ENCODE peak calls at places on chromosomes 4 and X, in eight cellular contexts. B, M, G, W, C, Z, O and J are unnamed samples.

GRCh38 chrX:71107762-71108360 is 1.3 kb upstream of the CXorf65 start:
- DNase-seq in B (no peak), M (no peak), G (no peak), W (no peak), C (no peak), Z (no peak), O (no peak), J (no peak)

GRCh38 chr4:89551191-89551590 is 243.6 kb upstream of the GPRIN3 start:
- DNase-seq in B (no peak), M (no peak), G (no peak), W (no peak), C (no peak), Z (no peak), O (no peak), J (peak)

GRCh38 chrX:143940119-143940518 is 56.2 kb downstream of the UBE2NL start:
- DNase-seq in B (no peak), M (no peak), G (no peak), W (no peak), C (no peak), Z (no peak), O (no peak), J (no peak)

GRCh38 chr4:172786039-172786792 is 382.4 kb upstream of the GALNT7 start:
- DNase-seq in B (no peak), M (peak), G (no peak), W (peak), C (no peak), Z (no peak), O (no peak), J (peak)

GRCh38 chr4:7040760-7041159 is 2.4 kb upstream of the TADA2B start:
- DNase-seq in B (no peak), M (no peak), G (no peak), W (no peak), C (no peak), Z (no peak), O (no peak), J (no peak)

GRCh38 chr4:94974773-94975172 is 217.0 kb downstream of the BMPR1B start:
- DNase-seq in B (no peak), M (peak), G (no peak), W (peak), C (no peak), Z (peak), O (no peak), J (peak)

GRCh38 chr4:2321279-2322196 is 59.6 kb upstream of the MXD4 start:
- DNase-seq in B (no peak), M (no peak), G (no peak), W (no peak), C (no peak), Z (no peak), O (no peak), J (no peak)

GRCh38 chr4:63222466-63222865 is 1186.8 kb downstream of the TECRL start:
- DNase-seq in B (no peak), M (no peak), G (no peak), W (no peak), C (no peak), Z (no peak), O (no peak), J (no peak)

GRCh38 chrX:71627588-71628404 is 9.5 kb upstream of the CXCR3 start:
- DNase-seq in B (peak), M (no peak), G (no peak), W (no peak), C (no peak), Z (no peak), O (no peak), J (no peak)

GRCh38 chr4:168717852-168718251 is 221.0 kb downstream of the PALLD start:
- DNase-seq in B (no peak), M (peak), G (no peak), W (peak), C (no peak), Z (no peak), O (no peak), J (no peak)

GRCh38 chr4:174136013-174136412 is 147.5 kb downstream of the FBXO8 start:
- DNase-seq in B (no peak), M (no peak), G (peak), W (no peak), C (no peak), Z (no peak), O (peak), J (peak)

GRCh38 chrX:22575161-22575845 is 302.6 kb downstream of the CBLL2 start:
- DNase-seq in B (no peak), M (peak), G (no peak), W (peak), C (no peak), Z (no peak), O (no peak), J (peak)

GRCh38 chr4:178752954-178753525 is 1310.8 kb upstream of the AGA start:
- DNase-seq in B (no peak), M (peak), G (peak), W (no peak), C (no peak), Z (no peak), O (peak), J (no peak)

GRCh38 chrX:71619193-71619592 is 882 bp upstream of the CXCR3 start:
- DNase-seq in B (no peak), M (peak), G (no peak), W (no peak), C (no peak), Z (no peak), O (no peak), J (no peak)

GRCh38 chr4:73520821-73521220 is 39.3 kb downstream of the AFM start:
- DNase-seq in B (no peak), M (peak), G (peak), W (peak), C (no peak), Z (no peak), O (peak), J (peak)

GRCh38 chr4:6221851-6222760 is 21.8 kb upstream of the JAKMIP1 start:
- DNase-seq in B (no peak), M (peak), G (peak), W (no peak), C (peak), Z (no peak), O (peak), J (peak)

GRCh38 chr4:26248647-26249046 is 72.2 kb upstream of the RBPJ start:
- DNase-seq in B (no peak), M (peak), G (no peak), W (peak), C (no peak), Z (no peak), O (no peak), J (peak)

GRCh38 chr4:8905773-8906667 is 34.4 kb upstream of the HMX1 start:
- DNase-seq in B (no peak), M (no peak), G (no peak), W (no peak), C (no peak), Z (no peak), O (no peak), J (no peak)

GRCh38 chr4:28391877-28392276 is 1531.2 kb downstream of the STIM2 start:
- DNase-seq in B (no peak), M (peak), G (no peak), W (peak), C (no peak), Z (no peak), O (no peak), J (no peak)

GRCh38 chr4:24476209-24476781 is 108.1 kb downstream of the DHX15 start:
- DNase-seq in B (no peak), M (peak), G (peak), W (peak), C (no peak), Z (peak), O (no peak), J (peak)

GRCh38 chrX:150547511-150548115 is 20.8 kb upstream of the MTM1 start:
- DNase-seq in B (no peak), M (peak), G (peak), W (no peak), C (no peak), Z (peak), O (no peak), J (peak)

GRCh38 chrX:131944936-131945902 is 77.9 kb upstream of the STK26 start:
- DNase-seq in B (no peak), M (no peak), G (no peak), W (no peak), C (no peak), Z (no peak), O (no peak), J (peak)

GRCh38 chr4:156293657-156294297 is 340.1 kb upstream of the CTSO start:
- DNase-seq in B (no peak), M (peak), G (no peak), W (peak), C (no peak), Z (peak), O (no peak), J (peak)

GRCh38 chrX:43735957-43736356 is 79.9 kb downstream of the MAOA start:
- DNase-seq in B (no peak), M (no peak), G (no peak), W (no peak), C (no peak), Z (no peak), O (no peak), J (no peak)

GRCh38 chr4:74370912-74371311 is 6.0 kb downstream of the EREG start:
- DNase-seq in B (peak), M (peak), G (peak), W (peak), C (peak), Z (peak), O (peak), J (peak)

GRCh38 chr4:155822572-155822971 is 43.5 kb downstream of the ASIC5 start:
- DNase-seq in B (no peak), M (peak), G (no peak), W (peak), C (no peak), Z (no peak), O (no peak), J (peak)

GRCh38 chr4:112348488-112349158 is 51.5 kb downstream of the ALPK1 start:
- DNase-seq in B (peak), M (peak), G (peak), W (peak), C (peak), Z (peak), O (peak), J (peak)

GRCh38 chr4:94304365-94304971 is 38.2 kb downstream of the HPGDS start:
- DNase-seq in B (peak), M (peak), G (peak), W (peak), C (peak), Z (peak), O (peak), J (peak)

GRCh38 chr4:108646706-108647105 is 3.7 kb upstream of the OSTC start:
- DNase-seq in B (no peak), M (no peak), G (no peak), W (no peak), C (no peak), Z (no peak), O (no peak), J (no peak)

GRCh38 chrX:100449696-100450606 is 39.9 kb upstream of the PCDH19 start:
- DNase-seq in B (no peak), M (no peak), G (no peak), W (no peak), C (no peak), Z (peak), O (no peak), J (no peak)

GRCh38 chr4:2905544-2905943 is 57.7 kb downstream of the NOP14 start:
- DNase-seq in B (no peak), M (no peak), G (no peak), W (no peak), C (no peak), Z (no peak), O (no peak), J (no peak)

GRCh38 chr4:77141964-77142641 is 14.9 kb upstream of the CCNG2 start:
- DNase-seq in B (no peak), M (no peak), G (no peak), W (no peak), C (no peak), Z (no peak), O (no peak), J (no peak)

GRCh38 chrX:134737061-134737460 is 78.8 kb upstream of the PLAC1 start:
- DNase-seq in B (no peak), M (no peak), G (no peak), W (peak), C (no peak), Z (peak), O (no peak), J (no peak)

GRCh38 chrX:110108381-110108796 is 105.5 kb downstream of the TMEM164 start:
- DNase-seq in B (no peak), M (no peak), G (no peak), W (peak), C (no peak), Z (no peak), O (no peak), J (peak)

GRCh38 chr4:4415107-4415805 is 28.4 kb downstream of the NSG1 start:
- DNase-seq in B (no peak), M (no peak), G (no peak), W (no peak), C (no peak), Z (no peak), O (no peak), J (no peak)

GRCh38 chr4:72566573-72566972 is 2.4 kb downstream of the ADAMTS3 start:
- DNase-seq in B (no peak), M (no peak), G (no peak), W (no peak), C (no peak), Z (no peak), O (no peak), J (no peak)

DNA sequence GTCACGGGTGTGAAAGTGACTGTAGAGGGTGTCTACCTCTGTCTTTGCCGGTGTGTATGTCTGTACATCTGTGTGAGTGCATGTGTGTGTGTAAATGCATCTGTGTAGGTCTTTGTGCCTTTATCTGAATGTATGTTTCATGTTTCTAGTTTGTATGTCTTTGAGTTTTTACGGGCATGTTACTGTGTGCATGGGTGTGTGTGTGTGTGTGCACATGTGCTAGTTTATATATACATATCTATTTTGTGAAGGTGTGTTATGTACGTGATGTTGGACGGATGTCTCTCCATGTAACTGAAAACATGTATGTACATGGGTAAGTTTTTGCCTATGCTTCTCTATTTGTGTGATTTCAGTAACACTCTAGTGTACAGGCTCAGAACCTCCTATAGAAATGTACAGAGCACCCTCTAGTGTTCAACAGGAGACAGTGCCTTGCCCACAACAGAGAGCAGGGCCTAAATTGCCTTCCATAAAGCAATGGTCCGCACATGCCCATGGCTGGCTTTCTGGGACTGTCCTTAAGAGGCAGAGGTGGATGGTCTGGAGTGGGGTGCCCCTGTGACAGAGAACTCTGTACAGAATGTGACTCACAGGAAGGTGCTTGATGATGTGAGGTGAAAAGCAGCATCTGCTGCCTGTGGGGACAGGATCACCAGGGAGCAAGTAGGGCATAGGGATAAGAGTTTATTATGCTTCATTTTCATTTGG is 343.5 kb downstream of the RAPGEF2 start:
- DNase-seq in B (peak), M (peak), G (peak), W (peak), C (peak), Z (peak), O (peak), J (peak)
- H3K9ac ChIP-seq in B (no peak), M (no peak), G (no peak), W (peak), C (no peak), Z (no peak), O (no peak), J (peak)

GRCh38 chr4:159077702-159078495 is 25.0 kb upstream of the RAPGEF2 start:
- DNase-seq in B (peak), M (no peak), G (no peak), W (peak), C (no peak), Z (no peak), O (no peak), J (peak)
- H3K9ac ChIP-seq in B (no peak), M (no peak), G (no peak), W (no peak), C (no peak), Z (no peak), O (no peak), J (no peak)

DNA sequence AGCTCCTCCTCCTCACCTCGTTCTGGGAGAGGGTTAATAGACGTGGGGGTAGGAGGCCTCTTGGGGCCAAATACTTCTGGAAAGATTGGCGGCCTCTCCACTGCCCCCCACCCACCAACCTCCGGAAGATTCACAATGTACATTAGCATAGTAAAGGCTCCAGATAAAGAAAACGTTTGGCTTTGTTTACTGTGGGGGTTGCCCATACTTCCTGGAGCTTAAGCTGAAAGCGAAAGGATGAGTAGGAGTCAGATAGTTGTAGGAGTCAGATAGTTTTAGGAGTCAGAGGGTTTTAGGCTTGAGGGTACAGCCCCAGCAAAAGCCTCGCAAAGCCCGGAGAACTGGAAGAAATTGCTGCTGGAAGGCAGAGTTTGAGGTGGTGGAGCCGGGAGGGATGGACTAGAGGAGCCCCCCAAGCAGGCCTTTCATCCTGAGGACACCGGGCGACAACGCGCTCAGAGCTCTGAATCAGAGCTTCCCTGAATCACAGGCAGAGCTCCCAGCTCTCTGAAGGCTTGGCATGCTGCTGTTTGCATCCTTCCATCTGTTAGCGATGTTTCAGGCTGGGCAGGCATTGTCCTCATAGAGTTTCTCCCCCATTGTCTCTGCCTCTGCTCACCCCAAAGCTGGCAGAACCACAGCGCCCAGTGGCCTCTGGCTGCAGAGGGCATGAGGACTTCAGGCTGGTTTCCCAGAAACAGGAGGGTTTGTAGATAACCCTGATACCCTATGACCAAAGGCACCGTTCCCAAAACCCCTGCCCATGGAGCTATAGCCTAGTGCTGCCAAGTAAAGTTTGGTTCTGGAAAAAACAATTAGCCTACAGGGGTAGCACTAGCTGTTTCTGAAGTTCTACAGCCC is 280.7 kb downstream of the BCOR start:
- DNase-seq in B (no peak), M (peak), G (peak), W (peak), C (no peak), Z (no peak), O (no peak), J (peak)
- H3K9ac ChIP-seq in B (no peak), M (peak), G (no peak), W (peak), C (no peak), Z (no peak), O (no peak), J (peak)

DNA sequence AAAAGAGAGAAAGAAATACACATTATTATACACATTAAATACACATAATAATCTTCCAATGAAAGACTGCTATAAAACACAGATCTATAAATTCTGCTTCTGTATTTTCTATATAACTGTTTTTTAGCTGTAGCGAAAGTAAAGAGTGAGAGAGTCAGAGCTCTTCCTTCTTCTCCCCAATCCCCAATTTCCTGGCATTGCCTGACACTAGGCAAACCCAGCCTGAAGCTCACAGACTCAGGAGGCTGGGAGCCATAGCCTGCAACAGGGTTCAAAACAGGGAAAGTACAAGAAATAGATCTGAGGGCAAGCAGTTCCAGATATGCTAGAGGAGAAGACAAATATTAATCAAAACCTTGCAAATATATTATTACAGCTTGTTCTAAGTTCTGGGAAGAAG is 201.6 kb downstream of the HNRNPD start:
- DNase-seq in B (no peak), M (no peak), G (no peak), W (no peak), C (no peak), Z (no peak), O (no peak), J (no peak)
- H3K9ac ChIP-seq in B (no peak), M (no peak), G (no peak), W (no peak), C (no peak), Z (no peak), O (no peak), J (no peak)